ENCODE peak calls at places on chromosomes 5 and 9, in nine cellular contexts. One of them, this sample, is unnamed. For H3K9me3, the result is how much of the 10 kb centered on the place peaks cover.

GRCh38 chr9:133944746-133945135 is 47.4 kb downstream of the VAV2 start:
- DNase-seq in transverse colon: no peak
- DNase-seq in breast epithelium: peak
- DNase-seq in GM12878: no peak
- DNase-seq in HCT116: no peak
- DNase-seq in spleen: peak
- DNase-seq in K562: no peak
- DNase-seq in suprapubic skin: no peak
- DNase-seq in HepG2: no peak
- DNase-seq in this sample: no peak

GRCh38 chr5:142872217-142872616 is 102.0 kb downstream of the ARHGAP26 start:
- DNase-seq in transverse colon: no peak
- DNase-seq in breast epithelium: no peak
- DNase-seq in GM12878: no peak
- DNase-seq in HCT116: no peak
- DNase-seq in spleen: no peak
- DNase-seq in K562: no peak
- DNase-seq in suprapubic skin: no peak
- DNase-seq in HepG2: no peak
- DNase-seq in this sample: no peak

GRCh38 chr5:65808261-65808741 is 86.3 kb downstream of the NLN start:
- DNase-seq in transverse colon: no peak
- DNase-seq in breast epithelium: no peak
- DNase-seq in GM12878: no peak
- DNase-seq in HCT116: no peak
- DNase-seq in spleen: no peak
- DNase-seq in K562: no peak
- DNase-seq in suprapubic skin: no peak
- DNase-seq in HepG2: no peak
- DNase-seq in this sample: no peak

GRCh38 chr9:113967380-113967779 is 91.3 kb downstream of the ZNF618 start:
- DNase-seq in transverse colon: no peak
- DNase-seq in breast epithelium: no peak
- DNase-seq in GM12878: no peak
- DNase-seq in HCT116: no peak
- DNase-seq in spleen: no peak
- DNase-seq in K562: no peak
- DNase-seq in suprapubic skin: no peak
- DNase-seq in HepG2: no peak
- DNase-seq in this sample: no peak

GRCh38 chr9:98050351-98050750 is 6.2 kb upstream of the NANS start:
- DNase-seq in transverse colon: no peak
- DNase-seq in breast epithelium: no peak
- DNase-seq in GM12878: no peak
- DNase-seq in HCT116: no peak
- DNase-seq in spleen: no peak
- DNase-seq in K562: no peak
- DNase-seq in suprapubic skin: no peak
- DNase-seq in HepG2: no peak
- DNase-seq in this sample: no peak

GRCh38 chr5:13217636-13218035 is 726.9 kb downstream of the DNAH5 start:
- DNase-seq in transverse colon: no peak
- DNase-seq in breast epithelium: no peak
- DNase-seq in GM12878: no peak
- DNase-seq in HCT116: no peak
- DNase-seq in spleen: no peak
- DNase-seq in K562: no peak
- DNase-seq in suprapubic skin: no peak
- DNase-seq in HepG2: no peak
- DNase-seq in this sample: no peak

GRCh38 chr5:88885043-88885442 is 2.1 kb upstream of the MEF2C start:
- DNase-seq in transverse colon: no peak
- DNase-seq in breast epithelium: no peak
- DNase-seq in GM12878: no peak
- DNase-seq in HCT116: no peak
- DNase-seq in spleen: no peak
- DNase-seq in K562: no peak
- DNase-seq in suprapubic skin: no peak
- DNase-seq in HepG2: no peak
- DNase-seq in this sample: no peak

GRCh38 chr9:38243993-38244392 is 148.5 kb upstream of the ALDH1B1 start:
- DNase-seq in transverse colon: no peak
- DNase-seq in breast epithelium: no peak
- DNase-seq in GM12878: no peak
- DNase-seq in HCT116: no peak
- DNase-seq in spleen: no peak
- DNase-seq in K562: no peak
- DNase-seq in suprapubic skin: no peak
- DNase-seq in HepG2: no peak
- DNase-seq in this sample: no peak

GRCh38 chr9:8734760-8735159 is 935.2 kb upstream of the DMAC1 start:
- DNase-seq in transverse colon: no peak
- DNase-seq in breast epithelium: no peak
- DNase-seq in GM12878: no peak
- DNase-seq in HCT116: no peak
- DNase-seq in spleen: no peak
- DNase-seq in K562: no peak
- DNase-seq in suprapubic skin: no peak
- DNase-seq in HepG2: no peak
- DNase-seq in this sample: no peak

GRCh38 chr9:108784998-108785397 is 70.8 kb downstream of the ACTL7B start:
- DNase-seq in transverse colon: no peak
- DNase-seq in breast epithelium: no peak
- DNase-seq in GM12878: no peak
- DNase-seq in HCT116: no peak
- DNase-seq in spleen: no peak
- DNase-seq in K562: no peak
- DNase-seq in suprapubic skin: no peak
- DNase-seq in HepG2: no peak
- DNase-seq in this sample: no peak

GRCh38 chr5:177496111-177497010 is 1.0 kb downstream of the PDLIM7 start:
- DNase-seq in transverse colon: peak
- DNase-seq in breast epithelium: peak
- DNase-seq in GM12878: no peak
- DNase-seq in HCT116: peak
- DNase-seq in spleen: peak
- DNase-seq in K562: peak
- DNase-seq in suprapubic skin: peak
- DNase-seq in HepG2: peak
- DNase-seq in this sample: no peak
- TF ChIP-seq POLR2AphosphoS5 in transverse colon: peak
- TF ChIP-seq POLR2AphosphoS5 in breast epithelium: no peak
- TF ChIP-seq POLR2AphosphoS5 in GM12878: no peak
- TF ChIP-seq POLR2AphosphoS5 in HCT116: peak
- TF ChIP-seq POLR2AphosphoS5 in spleen: no peak
- TF ChIP-seq POLR2AphosphoS5 in K562: peak
- TF ChIP-seq POLR2AphosphoS5 in suprapubic skin: no peak
- TF ChIP-seq POLR2AphosphoS5 in HepG2: no peak
- TF ChIP-seq POLR2AphosphoS5 in this sample: no peak

GRCh38 chr5:180250329-180250728 is 41.3 kb upstream of the RASGEF1C start:
- DNase-seq in transverse colon: no peak
- DNase-seq in breast epithelium: no peak
- DNase-seq in GM12878: no peak
- DNase-seq in HCT116: no peak
- DNase-seq in spleen: no peak
- DNase-seq in K562: no peak
- DNase-seq in suprapubic skin: no peak
- DNase-seq in HepG2: no peak
- DNase-seq in this sample: no peak

GRCh38 chr5:180251887-180252286 is 40.0 kb downstream of the MAPK9 start:
- DNase-seq in transverse colon: no peak
- DNase-seq in breast epithelium: no peak
- DNase-seq in GM12878: no peak
- DNase-seq in HCT116: no peak
- DNase-seq in spleen: no peak
- DNase-seq in K562: no peak
- DNase-seq in suprapubic skin: no peak
- DNase-seq in HepG2: no peak
- DNase-seq in this sample: no peak

GRCh38 chr5:180251141-180251540 is 40.7 kb downstream of the MAPK9 start:
- DNase-seq in transverse colon: no peak
- DNase-seq in breast epithelium: no peak
- DNase-seq in GM12878: no peak
- DNase-seq in HCT116: no peak
- DNase-seq in spleen: no peak
- DNase-seq in K562: no peak
- DNase-seq in suprapubic skin: no peak
- DNase-seq in HepG2: no peak
- DNase-seq in this sample: no peak

GRCh38 chr5:180253036-180253824 is 38.7 kb downstream of the MAPK9 start:
- DNase-seq in transverse colon: no peak
- DNase-seq in breast epithelium: no peak
- DNase-seq in GM12878: no peak
- DNase-seq in HCT116: no peak
- DNase-seq in spleen: no peak
- DNase-seq in K562: no peak
- DNase-seq in suprapubic skin: no peak
- DNase-seq in HepG2: no peak
- DNase-seq in this sample: no peak
- H3K9me3 ChIP-seq in transverse colon: half or more
- H3K9me3 ChIP-seq in breast epithelium: half or more
- H3K9me3 ChIP-seq in GM12878: under half
- H3K9me3 ChIP-seq in HCT116: under half
- H3K9me3 ChIP-seq in spleen: half or more
- H3K9me3 ChIP-seq in K562: under half
- H3K9me3 ChIP-seq in suprapubic skin: half or more
- H3K9me3 ChIP-seq in HepG2: half or more
- H3K9me3 ChIP-seq in this sample: under half

GRCh38 chr9:21989440-21990189 is 4.6 kb downstream of the CDKN2A start:
- DNase-seq in transverse colon: no peak
- DNase-seq in breast epithelium: no peak
- DNase-seq in GM12878: no peak
- DNase-seq in HCT116: no peak
- DNase-seq in spleen: no peak
- DNase-seq in K562: no peak
- DNase-seq in suprapubic skin: no peak
- DNase-seq in HepG2: no peak
- DNase-seq in this sample: no peak

GRCh38 chr9:21985964-21986667 is 8.1 kb downstream of the CDKN2A start:
- DNase-seq in transverse colon: no peak
- DNase-seq in breast epithelium: no peak
- DNase-seq in GM12878: no peak
- DNase-seq in HCT116: no peak
- DNase-seq in spleen: no peak
- DNase-seq in K562: no peak
- DNase-seq in suprapubic skin: no peak
- DNase-seq in HepG2: no peak
- DNase-seq in this sample: no peak

GRCh38 chr9:21991039-21991959 is 2.9 kb downstream of the CDKN2A start:
- DNase-seq in transverse colon: no peak
- DNase-seq in breast epithelium: no peak
- DNase-seq in GM12878: no peak
- DNase-seq in HCT116: no peak
- DNase-seq in spleen: no peak
- DNase-seq in K562: no peak
- DNase-seq in suprapubic skin: no peak
- DNase-seq in HepG2: no peak
- DNase-seq in this sample: no peak

GRCh38 chr9:21993007-21993406 is 1.2 kb downstream of the CDKN2A start:
- DNase-seq in transverse colon: no peak
- DNase-seq in breast epithelium: no peak
- DNase-seq in GM12878: no peak
- DNase-seq in HCT116: no peak
- DNase-seq in spleen: no peak
- DNase-seq in K562: no peak
- DNase-seq in suprapubic skin: no peak
- DNase-seq in HepG2: no peak
- DNase-seq in this sample: no peak

DNA sequence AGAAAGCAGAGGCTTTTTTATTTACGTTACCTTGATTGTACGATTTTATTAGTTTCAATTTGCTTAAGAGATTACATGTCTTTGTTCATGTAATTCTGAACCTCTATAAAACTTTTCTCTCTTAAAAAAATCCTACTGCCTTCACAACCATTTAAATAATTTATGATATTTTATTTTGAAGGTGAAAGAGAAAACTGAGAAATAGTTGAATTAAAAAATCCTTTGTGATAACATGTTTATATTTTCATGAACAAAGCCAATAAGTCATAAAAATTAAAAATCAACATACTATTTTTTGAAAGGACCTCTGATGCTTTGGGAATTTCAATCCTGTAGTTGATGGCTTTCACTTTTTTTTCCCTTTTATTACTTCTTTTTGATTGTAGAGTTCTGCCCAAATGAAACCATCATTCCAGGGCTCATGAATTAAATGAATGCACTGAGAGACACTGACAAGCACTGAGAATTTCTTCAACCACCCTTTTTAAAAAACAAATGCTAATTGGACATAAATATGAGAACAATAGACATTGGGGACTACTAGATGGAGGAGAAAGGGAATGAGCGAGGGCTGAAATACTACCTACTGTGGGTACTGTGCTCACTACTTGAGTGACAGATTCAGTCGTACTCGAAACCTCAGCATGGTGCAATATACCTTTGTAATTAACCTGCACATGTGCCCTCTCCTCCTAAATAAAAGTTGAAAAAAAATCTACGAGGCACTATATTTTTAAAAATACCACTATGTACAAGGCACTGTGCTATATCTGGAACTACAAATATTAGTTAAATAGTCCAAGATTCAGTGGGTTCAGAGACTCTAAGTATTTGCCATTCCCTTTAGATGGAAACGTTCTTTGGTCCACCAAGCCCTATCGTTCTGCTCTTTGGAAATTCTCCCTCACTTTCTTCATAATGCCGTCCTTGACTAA is 5.9 kb downstream of the CDKN2A start:
- DNase-seq in transverse colon: no peak
- DNase-seq in breast epithelium: no peak
- DNase-seq in GM12878: no peak
- DNase-seq in HCT116: no peak
- DNase-seq in spleen: no peak
- DNase-seq in K562: no peak
- DNase-seq in suprapubic skin: no peak
- DNase-seq in HepG2: no peak
- DNase-seq in this sample: no peak
- TF ChIP-seq POLR2AphosphoS5 in transverse colon: no peak
- TF ChIP-seq POLR2AphosphoS5 in breast epithelium: no peak
- TF ChIP-seq POLR2AphosphoS5 in GM12878: no peak
- TF ChIP-seq POLR2AphosphoS5 in HCT116: no peak
- TF ChIP-seq POLR2AphosphoS5 in spleen: no peak
- TF ChIP-seq POLR2AphosphoS5 in K562: no peak
- TF ChIP-seq POLR2AphosphoS5 in suprapubic skin: no peak
- TF ChIP-seq POLR2AphosphoS5 in HepG2: no peak
- TF ChIP-seq POLR2AphosphoS5 in this sample: no peak

DNA sequence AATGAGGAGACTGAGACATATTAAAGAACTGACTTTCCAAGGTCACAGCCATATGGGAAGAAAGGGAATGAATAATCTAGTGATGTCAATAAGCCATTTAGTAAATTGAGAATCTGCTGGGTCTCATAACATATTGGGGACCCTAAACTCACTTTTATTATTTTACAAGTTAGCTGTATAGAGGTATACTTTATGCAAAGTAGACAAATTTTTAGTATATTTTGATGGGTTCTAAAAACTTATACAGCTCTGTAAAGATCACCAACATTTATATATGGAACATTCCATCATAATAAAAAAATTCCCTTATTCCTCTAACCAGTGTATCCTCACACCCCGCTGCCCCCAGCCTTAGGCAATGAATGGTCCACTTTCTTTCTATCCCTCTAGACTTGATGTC is 35.7 kb upstream of the ZNF510 start:
- DNase-seq in transverse colon: no peak
- DNase-seq in breast epithelium: no peak
- DNase-seq in GM12878: no peak
- DNase-seq in HCT116: no peak
- DNase-seq in spleen: no peak
- DNase-seq in K562: no peak
- DNase-seq in suprapubic skin: no peak
- DNase-seq in HepG2: no peak
- DNase-seq in this sample: no peak
- H3K9me3 ChIP-seq in transverse colon: half or more
- H3K9me3 ChIP-seq in breast epithelium: half or more
- H3K9me3 ChIP-seq in GM12878: under half
- H3K9me3 ChIP-seq in HCT116: under half
- H3K9me3 ChIP-seq in spleen: half or more
- H3K9me3 ChIP-seq in K562: under half
- H3K9me3 ChIP-seq in suprapubic skin: half or more
- H3K9me3 ChIP-seq in HepG2: half or more
- H3K9me3 ChIP-seq in this sample: under half

This sample was measured in SK-N-MC.